ENCODE peak calls at places on chromosomes 16 and 17, in five cellular contexts. D is H1; S is tibial artery; R is effector memory CD4-positive, alpha-beta T cell; B is aorta. A is an unnamed sample.

GRCh38 chr16:76265434-76266045 is 11.7 kb upstream of the CNTNAP4 start:
- DNase-seq in S (no peak), D (peak; percentile 92), B (no peak), R (no peak), A (no peak)

GRCh38 chr16:24728011-24728410 is 1.4 kb upstream of the TNRC6A start:
- DNase-seq in R (no peak), B (no peak), D (no peak), S (no peak), A (no peak)

GRCh38 chr16:58020628-58021521 is 4.7 kb upstream of the MMP15 start:
- DNase-seq in D (peak; percentile 86), B (no peak), R (peak; percentile 41), S (peak; percentile 60), A (no peak)

GRCh38 chr17:33667052-33667509 is 374.0 kb upstream of the ASIC2 start:
- DNase-seq in B (no peak), D (no peak), S (no peak), R (peak; percentile 8), A (no peak)

GRCh38 chr17:47315451-47316266 is 8.1 kb upstream of the EFCAB13 start:
- DNase-seq in R (peak; percentile 12), B (no peak), D (no peak), S (no peak), A (no peak)

GRCh38 chr17:55324296-55324978 is 59.7 kb downstream of the HLF start:
- DNase-seq in R (no peak), B (no peak), D (no peak), S (no peak), A (no peak)

GRCh38 chr16:47236716-47237115 is 93.0 kb upstream of the NETO2 start:
- DNase-seq in S (no peak), R (no peak), D (no peak), B (no peak), A (no peak)

GRCh38 chr16:84088695-84089395 is 27.9 kb downstream of the MBTPS1 start:
- DNase-seq in S (no peak), D (no peak), B (no peak), R (peak; percentile 27), A (no peak)

GRCh38 chr16:8583199-8583598 is 7.1 kb downstream of the TMEM114 start:
- DNase-seq in R (no peak), S (no peak), D (no peak), B (no peak), A (peak; percentile 6)

GRCh38 chr16:2242598-2242997 is 6.4 kb downstream of the DNASE1L2 start:
- DNase-seq in R (no peak), B (no peak), S (no peak), D (no peak), A (no peak)

GRCh38 chr16:83717814-83718213 is 90.0 kb upstream of the HSBP1 start:
- DNase-seq in B (no peak), D (no peak), S (no peak), R (no peak), A (no peak)

GRCh38 chr17:17403899-17404576 is 72.8 kb upstream of the MED9 start:
- DNase-seq in D (no peak), S (no peak), R (peak; percentile 16), B (no peak), A (no peak)

GRCh38 chr16:25372716-25373115 is 115.1 kb upstream of the ZKSCAN2 start:
- DNase-seq in R (no peak), B (no peak), D (no peak), S (no peak), A (no peak)

GRCh38 chr17:72569193-72569946 is 448.6 kb downstream of the SOX9 start:
- DNase-seq in B (no peak), D (no peak), S (no peak), R (no peak), A (no peak)

GRCh38 chr17:80339731-80340456 is 75.1 kb upstream of the ENDOV start:
- DNase-seq in S (no peak), R (no peak), B (no peak), D (no peak), A (no peak)

GRCh38 chr17:39765159-39765558 is 27.4 kb downstream of the GRB7 start:
- DNase-seq in D (no peak), R (no peak), S (no peak), B (no peak), A (no peak)

GRCh38 chr17:47870042-47870441 is 19.1 kb upstream of the SP6 start:
- DNase-seq in D (no peak), B (no peak), S (no peak), R (no peak), A (no peak)

GRCh38 chr17:46783031-46783593 is 35.4 kb downstream of the WNT3 start:
- DNase-seq in D (no peak), R (no peak), B (no peak), S (no peak), A (no peak)

GRCh38 chr17:18015603-18016002 is 23.4 kb downstream of the ATPAF2 start:
- DNase-seq in B (no peak), S (no peak), D (no peak), R (no peak), A (no peak)

GRCh38 chr16:30132591-30132990 is 9.6 kb upstream of the MAPK3 start:
- DNase-seq in D (no peak), S (no peak), R (no peak), B (no peak), A (no peak)

GRCh38 chr17:74272731-74273201 is 1.3 kb upstream of the DNAI2 start:
- DNase-seq in R (no peak), D (no peak), B (peak; percentile 63), S (no peak), A (no peak)

GRCh38 chr16:31105677-31106213 is 2.4 kb upstream of the BCKDK start:
- DNase-seq in D (peak; percentile 100), S (peak; percentile 72), B (peak; percentile 91), R (peak; percentile 65), A (no peak)

GRCh38 chr17:21467196-21467595 is 91.0 kb downstream of the KCNJ12 start:
- DNase-seq in B (no peak), R (no peak), D (no peak), S (no peak), A (no peak)

GRCh38 chr16:69865701-69866100 is 85.4 kb upstream of the CLEC18A start:
- DNase-seq in D (no peak), S (no peak), B (no peak), R (no peak), A (no peak)

GRCh38 chr16:47779201-47780016 is 318.3 kb downstream of the PHKB start:
- DNase-seq in S (no peak), B (no peak), R (no peak), D (peak; percentile 44), A (no peak)

GRCh38 chr16:57807968-57808528 is 5.8 kb upstream of the KIFC3 start:
- DNase-seq in R (peak; percentile 45), S (peak; percentile 82), D (peak; percentile 69), B (peak; percentile 86), A (peak; percentile 80)

DNA sequence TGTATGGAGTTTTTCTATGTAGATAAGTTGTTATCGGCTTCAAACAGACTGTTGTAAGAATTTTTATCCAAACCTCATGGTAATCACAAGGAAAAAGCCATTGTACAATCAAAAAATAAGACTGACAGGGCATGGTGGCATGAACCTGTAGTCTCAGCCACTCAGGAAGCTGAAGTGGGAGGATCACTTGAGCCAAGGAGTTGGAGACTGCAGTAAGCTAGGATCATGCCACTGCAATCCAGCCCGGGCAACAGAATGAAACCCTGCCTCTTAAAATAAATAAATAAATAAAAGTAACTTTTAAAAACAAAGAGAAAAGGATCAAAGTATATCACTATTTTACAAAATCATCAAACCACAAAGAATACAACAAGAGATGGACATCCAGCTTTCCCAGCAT is 14.4 kb downstream of the OR1A1 start:
- DNase-seq in D (no peak), S (no peak), B (no peak), R (no peak), A (no peak)
- H3K27ac ChIP-seq in D (no peak overlapping the region), S (no peak overlapping the region), B (no peak overlapping the region), R (no peak overlapping the region), A (no peak overlapping the region)

GRCh38 chr17:43212641-43213490 is 1.2 kb downstream of the TMEM106A start:
- DNase-seq in B (no peak), R (no peak), S (no peak), D (no peak), A (no peak)
- H3K27ac ChIP-seq in B (no peak overlapping the region), R (peak overlapping the region; percentile 79), S (peak overlapping the region; percentile 75), D (no peak overlapping the region), A (no peak overlapping the region)

GRCh38 chr17:7654832-7655540 is 4.3 kb downstream of the ATP1B2 start:
- DNase-seq in S (no peak), D (no peak), B (no peak), R (no peak), A (no peak)

GRCh38 chr17:7651959-7652658 is 1.4 kb downstream of the ATP1B2 start:
- DNase-seq in S (no peak), R (no peak), B (no peak), D (no peak), A (no peak)

GRCh38 chr17:7652659-7653343 is 2.1 kb downstream of the ATP1B2 start:
- DNase-seq in S (no peak), B (no peak), R (no peak), D (no peak), A (no peak)

GRCh38 chr17:7655541-7655840 is 4.8 kb downstream of the ATP1B2 start:
- DNase-seq in B (no peak), D (no peak), R (no peak), S (no peak), A (no peak)

DNA sequence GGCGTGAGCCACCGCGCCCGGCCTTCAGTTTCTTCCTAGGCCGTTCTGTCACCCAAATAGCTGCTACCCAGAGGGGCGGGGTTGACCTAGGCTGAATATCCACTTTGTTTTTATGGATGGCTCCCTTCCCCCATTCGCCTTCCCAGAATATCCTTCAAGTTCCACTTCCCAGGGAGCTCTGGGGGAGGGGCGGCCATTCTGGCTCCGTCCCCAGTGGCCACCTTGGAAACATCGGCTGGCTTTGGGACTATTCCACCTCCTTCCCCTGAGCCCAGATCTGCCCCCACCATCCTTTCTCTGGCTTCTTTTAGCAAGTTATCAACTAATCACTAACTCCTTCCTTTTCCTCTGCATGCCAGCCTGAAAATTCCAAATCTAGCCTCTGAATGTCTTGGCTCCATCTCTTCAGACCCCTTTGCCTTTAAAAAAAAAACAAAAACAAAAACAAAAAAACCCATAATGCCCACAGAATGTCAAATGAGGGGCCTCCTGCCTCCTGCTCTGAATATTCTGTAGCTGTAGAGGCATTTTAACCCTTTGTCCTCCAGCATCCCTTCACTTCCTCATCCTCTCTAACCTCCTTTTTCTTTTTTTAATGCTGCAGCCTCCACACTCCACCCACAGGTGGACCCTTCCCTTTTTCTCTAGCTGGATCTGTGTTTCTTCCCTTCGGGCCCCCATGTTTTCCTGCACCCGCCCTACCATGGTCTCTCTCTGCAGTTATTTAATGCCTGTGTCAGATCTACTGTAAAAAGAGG is 6.4 kb downstream of the ATP1B2 start:
- DNase-seq in R (no peak), S (no peak), D (peak; percentile 90), B (peak; percentile 60), A (no peak)
- H3K27ac ChIP-seq in R (no peak overlapping the region), S (no peak overlapping the region), D (peak overlapping the region; percentile 38), B (no peak overlapping the region), A (no peak overlapping the region)

GRCh38 chr17:76480676-76481075 is 13.3 kb downstream of the AANAT start:
- DNase-seq in R (no peak), S (no peak), B (no peak), D (no peak), A (no peak)

GRCh38 chr17:76478097-76478496 is 10.7 kb downstream of the AANAT start:
- DNase-seq in S (no peak), D (no peak), R (no peak), B (no peak), A (no peak)

GRCh38 chr17:76479515-76480048 is 12.2 kb downstream of the AANAT start:
- DNase-seq in S (no peak), B (no peak), R (no peak), D (no peak), A (no peak)

GRCh38 chr17:76477576-76477975 is 10.2 kb downstream of the AANAT start:
- DNase-seq in S (no peak), R (no peak), B (no peak), D (no peak), A (no peak)

GRCh38 chr17:76478730-76479514 is 11.5 kb downstream of the AANAT start:
- DNase-seq in S (no peak), R (no peak), B (no peak), D (no peak), A (no peak)
- H3K27ac ChIP-seq in S (no peak overlapping the region), R (no peak overlapping the region), B (no peak overlapping the region), D (no peak overlapping the region), A (no peak overlapping the region)

A was measured in epithelial cell of prostate.